ENCODE peak calls at places on chromosomes 4 and X, in four cellular contexts. X is cardiac fibroblast, B is endothelial cell, I is PC-3. G is an unnamed sample.

GRCh38 chr4:90027565-90027964 is 99.6 kb upstream of the CCSER1 start:
- DNase-seq in B (no peak), X (no peak), I (no peak), G (no peak)

GRCh38 chr4:7397206-7398103 is 37.3 kb downstream of the PSAPL1 start:
- DNase-seq in I (no peak), B (no peak), X (no peak), G (no peak)

GRCh38 chrX:19075754-19076153 is 46.5 kb downstream of the ADGRG2 start:
- DNase-seq in X (no peak), I (no peak), B (no peak), G (no peak)

GRCh38 chr4:66000500-66001117 is 330.3 kb upstream of the EPHA5 start:
- DNase-seq in X (no peak), I (peak; percentile 35), B (no peak), G (no peak)

GRCh38 chr4:104967034-104967401 is 179.7 kb upstream of the TET2 start:
- DNase-seq in X (no peak), B (no peak), I (peak; percentile 78), G (no peak)

GRCh38 chrX:151816914-151817313 is 82.4 kb downstream of the CNGA2 start:
- DNase-seq in I (no peak), X (peak; percentile 10), B (no peak), G (no peak)

GRCh38 chr4:77123403-77123802 is 33.6 kb upstream of the CCNG2 start:
- DNase-seq in B (no peak), I (no peak), X (no peak), G (no peak)

GRCh38 chr4:128364565-128364964 is 77.0 kb upstream of the PGRMC2 start:
- DNase-seq in I (peak; percentile 9), B (no peak), X (no peak), G (no peak)

GRCh38 chrX:134727363-134727762 is 69.1 kb upstream of the PLAC1 start:
- DNase-seq in X (no peak), B (no peak), I (peak; percentile 73), G (no peak)

GRCh38 chr4:67549123-67549522 is 3.8 kb upstream of the CENPC start:
- DNase-seq in B (no peak), I (peak; percentile 70), X (peak; percentile 60), G (no peak)

GRCh38 chrX:116272881-116273280 is 102.3 kb downstream of the AGTR2 start:
- DNase-seq in B (no peak), X (peak; percentile 13), I (peak; percentile 51), G (no peak)

GRCh38 chr4:154189346-154189745 is 302.3 kb downstream of the DCHS2 start:
- DNase-seq in B (no peak), I (peak; percentile 4), X (no peak), G (no peak)

GRCh38 chrX:104315555-104315954 is 60.8 kb upstream of the ESX1 start:
- DNase-seq in X (peak; percentile 38), B (no peak), I (peak; percentile 80), G (no peak)

GRCh38 chr4:19224820-19225219 is 1026.9 kb upstream of the SLIT2 start:
- DNase-seq in I (peak; percentile 66), B (no peak), X (peak; percentile 60), G (no peak)

GRCh38 chr4:172751550-172751949 is 417.1 kb upstream of the GALNT7 start:
- DNase-seq in X (no peak), I (no peak), B (no peak), G (no peak)

GRCh38 chrX:109959356-109959871 is 43.5 kb upstream of the TMEM164 start:
- DNase-seq in B (no peak), I (peak; percentile 35), X (no peak), G (no peak)

GRCh38 chr4:128661529-128661928 is 148.0 kb upstream of the JADE1 start:
- DNase-seq in I (no peak), B (no peak), X (no peak), G (no peak)

GRCh38 chrX:150219374-150220185 is 143.5 kb upstream of the MAMLD1 start:
- DNase-seq in I (no peak), X (peak; percentile 20), B (no peak), G (no peak)

GRCh38 chr4:133800966-133801365 is 400.6 kb downstream of the PABPC4L start:
- DNase-seq in X (no peak), I (no peak), B (no peak), G (no peak)

GRCh38 chr4:13364653-13365052 is 119.5 kb downstream of the RAB28 start:
- DNase-seq in X (no peak), I (no peak), B (no peak), G (no peak)

GRCh38 chrX:40465735-40466551 is 114.8 kb upstream of the ATP6AP2 start:
- DNase-seq in X (peak; percentile 29), B (no peak), I (no peak), G (no peak)

GRCh38 chr4:6472387-6473263 is at the start of gene PPP2R2C:
- DNase-seq in B (no peak), I (peak; percentile 24), X (no peak), G (peak; percentile 17)

GRCh38 chr4:47879458-47879857 is 34.9 kb downstream of the NFXL1 start:
- DNase-seq in X (no peak), I (no peak), B (no peak), G (no peak)

GRCh38 chrX:91435465-91435864 is 826 bp downstream of the PABPC5 start:
- DNase-seq in X (peak; percentile 0), B (no peak), I (no peak), G (no peak)

GRCh38 chr4:16159321-16159720 is 67.0 kb downstream of the TAPT1 start:
- DNase-seq in X (no peak), I (no peak), B (no peak), G (no peak)

GRCh38 chr4:2637956-2638552 is 101.6 kb downstream of the FAM193A start:
- DNase-seq in B (no peak), I (no peak), X (no peak), G (no peak)

GRCh38 chrX:42437211-42437610 is 340.8 kb downstream of the PPP1R2C start:
- DNase-seq in X (no peak), I (no peak), B (no peak), G (no peak)

GRCh38 chrX:30762754-30763153 is 109.5 kb downstream of the GK start:
- DNase-seq in I (no peak), X (no peak), B (no peak), G (no peak)

GRCh38 chrX:67288958-67289641 is 254.7 kb upstream of the AR start:
- DNase-seq in X (no peak), I (no peak), B (no peak), G (no peak)

GRCh38 chr4:88457307-88458090 is 580 bp downstream of the HERC5 start:
- DNase-seq in X (peak; percentile 9), B (peak; percentile 52), I (peak; percentile 21), G (peak; percentile 37)

GRCh38 chr4:26916195-26916594 is 55.6 kb downstream of the STIM2 start:
- DNase-seq in I (no peak), X (peak; percentile 21), B (no peak), G (no peak)

GRCh38 chr4:637536-637935 is 12.2 kb downstream of the PDE6B start:
- DNase-seq in B (no peak), I (no peak), X (no peak), G (no peak)

GRCh38 chr4:124019749-124020549 is 623.4 kb downstream of the SPRY1 start:
- DNase-seq in I (no peak), B (no peak), X (peak; percentile 85), G (no peak)

GRCh38 chr4:176229645-176230044 is 34.3 kb upstream of the SPATA4 start:
- DNase-seq in I (no peak), X (no peak), B (no peak), G (no peak)

GRCh38 chr4:2248821-2249261 is 6.9 kb upstream of the HAUS3 start:
- DNase-seq in X (no peak), B (no peak), I (no peak), G (no peak)

GRCh38 chr4:40458109-40458508 is 123.0 kb downstream of the CHRNA9 start:
- DNase-seq in X (no peak), B (no peak), I (peak; percentile 31), G (no peak)

GRCh38 chrX:132776486-132777210 is 181.8 kb downstream of the HS6ST2 start:
- DNase-seq in B (no peak), X (no peak), I (no peak), G (no peak)

GRCh38 chr4:6909970-6910339 is 329 bp downstream of the TBC1D14 start:
- DNase-seq in X (no peak), B (peak; percentile 38), I (peak; percentile 8), G (peak; percentile 30)

GRCh38 chr4:145868637-145869409 is 69.8 kb downstream of the ZNF827 start:
- DNase-seq in B (no peak), X (no peak), I (peak; percentile 46), G (no peak)

GRCh38 chr4:57607616-57608150 is 497.5 kb upstream of the IGFBP7 start:
- DNase-seq in B (no peak), I (peak; percentile 20), X (no peak), G (no peak)

GRCh38 chr4:57614533-57614932 is 504.3 kb upstream of the IGFBP7 start:
- DNase-seq in B (no peak), X (no peak), I (no peak), G (no peak)

GRCh38 chr4:57612279-57612678 is 502.1 kb upstream of the IGFBP7 start:
- DNase-seq in X (no peak), B (no peak), I (peak; percentile 14), G (no peak)
- TF ChIP-seq CTCF in X (no peak), B (no peak), I (peak; percentile 39), G (no peak)

GRCh38 chr4:102616661-102617060 is 115.5 kb downstream of the NFKB1 start:
- DNase-seq in B (no peak), X (no peak), I (no peak), G (no peak)
- TF ChIP-seq CTCF in B (no peak), X (no peak), I (no peak), G (no peak)

GRCh38 chr4:169345207-169345788 is 74.5 kb upstream of the SH3RF1 start:
- DNase-seq in I (peak; percentile 90), X (peak; percentile 67), B (no peak), G (no peak)
- TF ChIP-seq CTCF in I (no peak), X (no peak), B (no peak), G (no peak)

DNA sequence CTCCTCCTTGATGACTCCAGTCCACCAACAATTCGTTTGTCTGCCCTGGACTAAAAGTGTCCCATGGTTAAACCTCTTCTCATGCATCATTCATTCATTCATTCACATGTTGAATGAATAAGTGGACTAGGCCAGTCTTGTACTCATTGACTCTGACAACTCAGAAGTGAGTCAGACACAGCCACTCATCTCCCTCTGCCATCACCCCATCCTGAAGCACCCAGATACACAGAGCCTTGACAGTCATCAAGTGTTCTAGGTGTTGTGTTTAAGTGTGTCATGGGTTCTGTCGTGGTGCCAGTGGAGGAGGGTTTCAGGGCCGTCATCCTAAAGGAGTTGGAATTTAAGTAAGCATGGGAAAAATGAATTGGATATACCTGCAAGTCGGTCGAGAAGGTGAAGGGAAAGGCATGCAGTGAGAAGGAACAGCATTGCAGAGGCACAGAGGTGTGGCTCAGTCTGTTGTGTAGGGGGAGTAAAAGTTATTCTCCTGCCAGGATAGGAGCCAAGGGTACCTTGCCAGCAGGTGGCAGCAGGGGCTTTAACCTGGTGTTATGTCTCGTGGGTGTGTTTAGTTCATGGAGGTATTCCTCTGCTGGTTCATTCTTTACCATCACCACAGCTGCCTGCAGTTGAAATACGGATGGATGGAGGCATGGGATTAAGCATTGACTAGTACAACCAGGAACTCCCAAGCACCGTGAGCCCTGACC is 18.3 kb downstream of the MAGED2 start:
- DNase-seq in I (peak; percentile 41), X (no peak), B (no peak), G (no peak)
- TF ChIP-seq CTCF in I (peak; percentile 34), X (no peak), B (no peak), G (peak; percentile 33)